ENCODE peak calls at places on chromosomes 6 and 20, in four cellular contexts. J is mesothelial cell of epicardium; Q is adrenal gland; A is CD8-positive, alpha-beta T cell. K is an unnamed sample.

GRCh38 chr6:169075211-169075621 is 178.4 kb downstream of the THBS2 start:
- DNase-seq in J (no peak), A (no peak), Q (peak), K (no peak)

GRCh38 chr6:73341335-73341734 is 12.7 kb downstream of the DPPA5 start:
- DNase-seq in J (no peak), A (no peak), Q (no peak), K (no peak)

GRCh38 chr6:126983779-126984178 is 134.7 kb upstream of the RSPO3 start:
- DNase-seq in A (no peak), Q (no peak), J (no peak), K (no peak)

GRCh38 chr6:21533678-21534077 is 59.9 kb upstream of the SOX4 start:
- DNase-seq in J (no peak), Q (no peak), A (no peak), K (no peak)

GRCh38 chr6:34537922-34538550 is 18.1 kb downstream of the SPDEF start:
- DNase-seq in A (no peak), J (no peak), Q (no peak), K (no peak)

GRCh38 chr20:34706022-34706875 is 2.1 kb downstream of the TP53INP2 start:
- DNase-seq in Q (no peak), J (no peak), A (no peak), K (no peak)

GRCh38 chr6:168871535-168872106 is 382.0 kb downstream of the THBS2 start:
- DNase-seq in A (no peak), J (no peak), Q (no peak), K (no peak)

GRCh38 chr20:61934716-61935530 is 130.8 kb downstream of the TAF4 start:
- DNase-seq in J (no peak), Q (peak), A (no peak), K (no peak)

GRCh38 chr6:166581091-166581511 is 5.4 kb downstream of the RAMACL start:
- DNase-seq in A (no peak), Q (no peak), J (no peak), K (no peak)

GRCh38 chr6:141513830-141514229 is 618.9 kb upstream of the GJE1 start:
- DNase-seq in J (no peak), Q (no peak), A (no peak), K (no peak)

GRCh38 chr6:13368079-13368478 is 39.7 kb upstream of the TBC1D7 start:
- DNase-seq in Q (no peak), J (no peak), A (no peak), K (no peak)

GRCh38 chr20:57374343-57374930 is 16.8 kb upstream of the RBM38 start:
- DNase-seq in A (no peak), Q (no peak), J (no peak), K (no peak)

GRCh38 chr6:40506956-40507355 is 80.2 kb downstream of the LRFN2 start:
- DNase-seq in J (no peak), Q (peak), A (no peak), K (no peak)
- TF ChIP-seq CTCF in J (no peak), Q (no peak), A (no peak), K (no peak)

DNA sequence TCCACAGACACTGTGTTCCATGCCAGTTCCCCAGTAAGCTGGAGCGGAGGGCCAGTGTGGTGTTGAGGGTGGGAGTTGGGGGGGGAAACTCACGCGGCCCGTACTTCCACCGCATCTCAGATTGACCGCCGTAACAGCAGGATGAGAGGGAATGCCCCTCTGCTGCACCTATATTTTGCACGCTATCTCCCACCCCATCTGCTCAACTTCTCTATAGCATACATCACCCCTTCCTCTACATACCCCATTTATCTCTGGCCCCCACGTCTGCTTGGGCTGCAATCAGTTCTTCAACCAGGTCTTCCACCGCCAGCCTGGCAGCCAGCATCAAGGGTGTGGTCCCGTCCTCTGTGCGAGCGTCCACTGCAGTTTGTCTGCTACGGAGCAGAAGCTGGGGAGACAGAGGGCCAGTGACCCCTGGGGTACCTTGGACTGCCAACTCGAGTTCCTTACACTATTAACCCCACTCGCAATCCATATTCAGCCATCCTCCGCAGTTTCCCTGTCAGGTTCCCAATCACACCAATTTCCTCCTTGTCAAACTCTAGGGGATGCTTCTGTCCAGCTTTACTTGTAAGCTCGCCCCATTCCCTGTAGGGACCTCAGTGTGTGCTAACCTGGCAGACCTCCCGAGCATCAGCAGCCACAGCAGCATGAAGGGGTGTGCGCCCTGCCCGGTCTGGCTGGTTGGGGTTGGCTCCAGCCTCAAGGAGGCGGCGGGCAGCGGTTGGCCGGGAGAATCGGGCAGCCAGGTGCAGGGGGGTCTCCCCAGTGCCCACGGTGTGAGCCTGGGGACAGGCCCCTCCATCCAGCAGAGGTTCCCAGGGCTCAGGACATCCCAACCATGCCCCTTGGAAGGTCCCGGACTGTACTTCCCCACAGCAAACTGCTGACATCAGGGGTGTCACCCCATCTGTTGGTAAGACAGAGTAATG is 4.5 kb upstream of the GPSM3 start:
- DNase-seq in A (no peak), J (no peak), Q (peak), K (no peak)
- TF ChIP-seq CTCF in A (no peak), J (no peak), Q (no peak), K (no peak)

DNA sequence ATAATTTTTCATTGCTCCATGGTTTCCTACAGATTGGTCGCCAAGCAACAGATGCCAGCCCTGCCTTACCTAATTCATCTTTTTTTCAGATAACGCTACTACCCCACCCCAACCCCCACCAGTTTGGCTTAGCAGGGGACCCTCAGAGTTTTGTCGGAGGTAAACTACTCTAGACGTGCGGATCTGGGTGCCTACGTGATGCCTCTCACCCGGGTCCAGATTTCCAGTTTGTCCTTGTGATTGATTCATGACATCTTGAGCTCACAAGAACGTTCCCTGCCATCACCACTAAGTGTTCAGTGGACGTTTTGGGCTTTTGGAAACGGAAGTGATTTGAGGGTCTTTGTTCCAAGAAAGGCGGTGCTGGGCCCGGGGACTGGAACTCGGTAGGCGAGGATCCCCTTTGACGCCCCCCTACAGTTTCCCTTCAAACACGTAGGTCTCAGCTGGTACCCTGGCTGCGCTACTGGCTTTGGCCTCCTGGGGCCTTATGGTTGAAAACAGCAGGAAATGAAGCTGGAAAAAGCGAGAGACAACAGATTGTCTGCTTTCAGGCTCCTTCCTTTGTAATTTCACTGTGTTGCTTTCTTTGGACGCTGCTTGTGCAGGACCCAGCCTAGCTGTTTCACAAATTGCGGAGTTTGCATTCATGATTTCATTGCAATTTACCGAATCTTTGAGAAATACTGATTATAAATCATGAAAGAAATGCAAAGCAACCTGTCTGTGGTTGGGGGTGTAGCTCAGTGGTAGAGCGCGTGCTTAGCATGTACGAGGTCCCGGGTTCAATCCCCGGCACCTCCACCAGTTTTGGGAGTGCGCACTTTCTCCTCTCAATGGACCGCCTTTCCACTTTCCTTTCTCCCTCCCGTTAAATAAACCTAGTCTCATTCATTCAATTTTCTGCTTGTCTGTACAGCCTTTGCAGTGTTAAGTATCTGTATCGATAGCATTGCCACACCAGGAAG is 81.0 kb downstream of the GPX5 start:
- DNase-seq in J (peak), A (no peak), Q (no peak), K (peak)
- TF ChIP-seq CTCF in J (peak), A (no peak), Q (no peak), K (peak)

GRCh38 chr6:39797751-39798150 is 5.6 kb downstream of the DAAM2 start:
- DNase-seq in Q (no peak), A (no peak), J (no peak), K (no peak)

GRCh38 chr6:39803872-39804271 is 11.7 kb downstream of the DAAM2 start:
- DNase-seq in J (no peak), Q (no peak), A (no peak), K (no peak)

GRCh38 chr6:39804666-39805065 is 12.5 kb downstream of the DAAM2 start:
- DNase-seq in J (no peak), A (no peak), Q (no peak), K (no peak)

GRCh38 chr6:39801456-39802251 is 9.5 kb downstream of the DAAM2 start:
- DNase-seq in J (no peak), Q (peak), A (no peak), K (no peak)

GRCh38 chr6:39800388-39801032 is 8.3 kb downstream of the DAAM2 start:
- DNase-seq in Q (no peak), J (no peak), A (no peak), K (no peak)
- TF ChIP-seq CTCF in Q (no peak), J (no peak), A (no peak), K (no peak)